ENCODE peak calls at places on chromosomes 11 and 22, in seven cellular contexts. One of them, this sample, is unnamed.

GRCh38 chr11:77147668-77148321 is 19.7 kb downstream of the MYO7A start:
- DNase-seq in HEK293T: no peak
- DNase-seq in MG63: peak; percentile 54
- DNase-seq in GM12865: no peak
- DNase-seq in stimulated activated CD4-positive, alpha-beta T cell treated with anti-CD3 and anti-CD28 coated beads, Interleukin-12 subunit alpha, Interleukin-12 subunit beta, amount 100 ng/mL, for 48 hours: no peak
- DNase-seq in endodermal cell: peak; percentile 87
- DNase-seq in NCI-H1092: peak; percentile 10
- DNase-seq in this sample: no peak

GRCh38 chr22:49417326-49417725 is 410.3 kb downstream of the BRD1 start:
- DNase-seq in HEK293T: no peak
- DNase-seq in MG63: no peak
- DNase-seq in GM12865: no peak
- DNase-seq in stimulated activated CD4-positive, alpha-beta T cell treated with anti-CD3 and anti-CD28 coated beads, Interleukin-12 subunit alpha, Interleukin-12 subunit beta, amount 100 ng/mL, for 48 hours: no peak
- DNase-seq in endodermal cell: no peak
- DNase-seq in NCI-H1092: no peak
- DNase-seq in this sample: no peak

GRCh38 chr11:61950035-61950547 is at the start of gene BEST1:
- DNase-seq in HEK293T: no peak
- DNase-seq in MG63: no peak
- DNase-seq in GM12865: no peak
- DNase-seq in stimulated activated CD4-positive, alpha-beta T cell treated with anti-CD3 and anti-CD28 coated beads, Interleukin-12 subunit alpha, Interleukin-12 subunit beta, amount 100 ng/mL, for 48 hours: no peak
- DNase-seq in endodermal cell: no peak
- DNase-seq in NCI-H1092: no peak
- DNase-seq in this sample: no peak

GRCh38 chr11:123473941-123474668 is 44.0 kb downstream of the GRAMD1B start:
- DNase-seq in HEK293T: no peak
- DNase-seq in MG63: no peak
- DNase-seq in GM12865: no peak
- DNase-seq in stimulated activated CD4-positive, alpha-beta T cell treated with anti-CD3 and anti-CD28 coated beads, Interleukin-12 subunit alpha, Interleukin-12 subunit beta, amount 100 ng/mL, for 48 hours: no peak
- DNase-seq in endodermal cell: no peak
- DNase-seq in NCI-H1092: no peak
- DNase-seq in this sample: no peak

GRCh38 chr11:2549491-2549875 is 104.7 kb downstream of the KCNQ1 start:
- DNase-seq in HEK293T: no peak
- DNase-seq in MG63: no peak
- DNase-seq in GM12865: no peak
- DNase-seq in stimulated activated CD4-positive, alpha-beta T cell treated with anti-CD3 and anti-CD28 coated beads, Interleukin-12 subunit alpha, Interleukin-12 subunit beta, amount 100 ng/mL, for 48 hours: no peak
- DNase-seq in endodermal cell: peak; percentile 16
- DNase-seq in NCI-H1092: no peak
- DNase-seq in this sample: no peak

GRCh38 chr11:125244166-125244565 is 79.6 kb downstream of the PKNOX2 start:
- DNase-seq in HEK293T: no peak
- DNase-seq in MG63: no peak
- DNase-seq in GM12865: no peak
- DNase-seq in stimulated activated CD4-positive, alpha-beta T cell treated with anti-CD3 and anti-CD28 coated beads, Interleukin-12 subunit alpha, Interleukin-12 subunit beta, amount 100 ng/mL, for 48 hours: no peak
- DNase-seq in endodermal cell: no peak
- DNase-seq in NCI-H1092: no peak
- DNase-seq in this sample: no peak

GRCh38 chr11:20125927-20126326 is 34.3 kb downstream of the DBX1 start:
- DNase-seq in HEK293T: no peak
- DNase-seq in MG63: peak; percentile 21
- DNase-seq in GM12865: no peak
- DNase-seq in stimulated activated CD4-positive, alpha-beta T cell treated with anti-CD3 and anti-CD28 coated beads, Interleukin-12 subunit alpha, Interleukin-12 subunit beta, amount 100 ng/mL, for 48 hours: no peak
- DNase-seq in endodermal cell: no peak
- DNase-seq in NCI-H1092: no peak
- DNase-seq in this sample: no peak

GRCh38 chr11:28636566-28636965 is 528.4 kb downstream of the METTL15 start:
- DNase-seq in HEK293T: no peak
- DNase-seq in MG63: no peak
- DNase-seq in GM12865: no peak
- DNase-seq in stimulated activated CD4-positive, alpha-beta T cell treated with anti-CD3 and anti-CD28 coated beads, Interleukin-12 subunit alpha, Interleukin-12 subunit beta, amount 100 ng/mL, for 48 hours: no peak
- DNase-seq in endodermal cell: no peak
- DNase-seq in NCI-H1092: no peak
- DNase-seq in this sample: no peak

GRCh38 chr11:28108909-28109308 is 721 bp downstream of the METTL15 start:
- DNase-seq in HEK293T: no peak
- DNase-seq in MG63: no peak
- DNase-seq in GM12865: no peak
- DNase-seq in stimulated activated CD4-positive, alpha-beta T cell treated with anti-CD3 and anti-CD28 coated beads, Interleukin-12 subunit alpha, Interleukin-12 subunit beta, amount 100 ng/mL, for 48 hours: no peak
- DNase-seq in endodermal cell: no peak
- DNase-seq in NCI-H1092: no peak
- DNase-seq in this sample: no peak

GRCh38 chr11:12587333-12587997 is 86.8 kb upstream of the TEAD1 start:
- DNase-seq in HEK293T: no peak
- DNase-seq in MG63: peak; percentile 30
- DNase-seq in GM12865: no peak
- DNase-seq in stimulated activated CD4-positive, alpha-beta T cell treated with anti-CD3 and anti-CD28 coated beads, Interleukin-12 subunit alpha, Interleukin-12 subunit beta, amount 100 ng/mL, for 48 hours: no peak
- DNase-seq in endodermal cell: peak; percentile 71
- DNase-seq in NCI-H1092: no peak
- DNase-seq in this sample: no peak

GRCh38 chr11:72784662-72785061 is 9.2 kb downstream of the STARD10 start:
- DNase-seq in HEK293T: no peak
- DNase-seq in MG63: no peak
- DNase-seq in GM12865: no peak
- DNase-seq in stimulated activated CD4-positive, alpha-beta T cell treated with anti-CD3 and anti-CD28 coated beads, Interleukin-12 subunit alpha, Interleukin-12 subunit beta, amount 100 ng/mL, for 48 hours: no peak
- DNase-seq in endodermal cell: no peak
- DNase-seq in NCI-H1092: no peak
- DNase-seq in this sample: no peak

GRCh38 chr11:3222941-3223905 is 4.6 kb upstream of the MRGPRG start:
- DNase-seq in HEK293T: no peak
- DNase-seq in MG63: no peak
- DNase-seq in GM12865: no peak
- DNase-seq in stimulated activated CD4-positive, alpha-beta T cell treated with anti-CD3 and anti-CD28 coated beads, Interleukin-12 subunit alpha, Interleukin-12 subunit beta, amount 100 ng/mL, for 48 hours: no peak
- DNase-seq in endodermal cell: peak; percentile 40
- DNase-seq in NCI-H1092: no peak
- DNase-seq in this sample: no peak

GRCh38 chr22:43275545-43275981 is 67.6 kb downstream of the SCUBE1 start:
- DNase-seq in HEK293T: no peak
- DNase-seq in MG63: peak; percentile 43
- DNase-seq in GM12865: no peak
- DNase-seq in stimulated activated CD4-positive, alpha-beta T cell treated with anti-CD3 and anti-CD28 coated beads, Interleukin-12 subunit alpha, Interleukin-12 subunit beta, amount 100 ng/mL, for 48 hours: no peak
- DNase-seq in endodermal cell: peak; percentile 83
- DNase-seq in NCI-H1092: no peak
- DNase-seq in this sample: no peak

This sample was measured in GM06990.